ENCODE peak calls at places on chromosomes 11 and 22, in four cellular contexts. A is A549, O is K562, Y is HepG2. W is an unnamed sample.

GRCh38 chr11:122751298-122752070 is 86.8 kb upstream of the CRTAM start:
- DNase-seq in A (no peak), O (no peak), Y (no peak), W (no peak)

GRCh38 chr11:99327527-99327926 is 306.8 kb downstream of the CNTN5 start:
- DNase-seq in A (no peak), O (no peak), Y (no peak), W (no peak)

GRCh38 chr22:27424319-27424718 is 377.2 kb downstream of the MN1 start:
- DNase-seq in A (no peak), O (no peak), Y (no peak), W (no peak)

GRCh38 chr11:128893578-128894295 is 2.6 kb downstream of the KCNJ5 start:
- DNase-seq in A (no peak), O (no peak), Y (no peak), W (no peak)

GRCh38 chr22:34669001-34669400 is 397.0 kb upstream of the ISX start:
- DNase-seq in A (no peak), O (no peak), Y (no peak), W (no peak)

GRCh38 chr22:45678961-45679912 is 7.6 kb downstream of the ATXN10 start:
- DNase-seq in A (no peak), O (no peak), Y (no peak), W (no peak)

GRCh38 chr22:49659281-49659923 is 168.3 kb downstream of the BRD1 start:
- DNase-seq in A (no peak), O (no peak), Y (no peak), W (no peak)

GRCh38 chr22:38431266-38432010 is 23.6 kb downstream of the KCNJ4 start:
- DNase-seq in A (no peak), O (no peak), Y (peak; percentile 16), W (no peak)

GRCh38 chr11:62124186-62125113 is 639 bp downstream of the INCENP start:
- DNase-seq in A (peak; percentile 25), O (peak; percentile 34), Y (peak; percentile 37), W (no peak)

GRCh38 chr11:110473666-110474065 is 43.9 kb downstream of the FDX1 start:
- DNase-seq in A (no peak), O (no peak), Y (peak; percentile 14), W (no peak)

GRCh38 chr11:133917921-133918605 is 38.7 kb downstream of the IGSF9B start:
- DNase-seq in A (no peak), O (peak; percentile 33), Y (no peak), W (peak; percentile 42)

GRCh38 chr22:26903030-26903856 is 245.9 kb downstream of the MIAT start:
- DNase-seq in A (no peak), O (no peak), Y (no peak), W (peak; percentile 57)

GRCh38 chr11:18736590-18737148 is 10.7 kb upstream of the IGSF22 start:
- DNase-seq in A (no peak), O (no peak), Y (no peak), W (peak; percentile 41)

GRCh38 chr11:15972838-15973237 is 383.5 kb downstream of the SOX6 start:
- DNase-seq in A (no peak), O (no peak), Y (no peak), W (peak; percentile 33)

GRCh38 chr11:113864410-113864809 is 11.0 kb downstream of the USP28 start:
- DNase-seq in A (no peak), O (no peak), Y (no peak), W (no peak)

GRCh38 chr11:122453586-122453985 is 201.9 kb upstream of the UBASH3B start:
- DNase-seq in A (no peak), O (no peak), Y (no peak), W (no peak)

GRCh38 chr22:49203863-49204598 is 623.6 kb downstream of the BRD1 start:
- DNase-seq in A (no peak), O (no peak), Y (no peak), W (peak; percentile 6)

GRCh38 chr11:11463397-11463796 is 110.3 kb upstream of the CSNK2A3 start:
- DNase-seq in A (no peak), O (no peak), Y (no peak), W (no peak)

GRCh38 chr11:62004473-62004872 is 37.0 kb upstream of the FTH1 start:
- DNase-seq in A (no peak), O (no peak), Y (no peak), W (no peak)

GRCh38 chr22:39368402-39368801 is 18.6 kb downstream of the SYNGR1 start:
- DNase-seq in A (no peak), O (no peak), Y (no peak), W (no peak)

GRCh38 chr11:60165946-60166345 is 16.9 kb downstream of the MS4A6A start:
- DNase-seq in A (no peak), O (no peak), Y (no peak), W (no peak)

GRCh38 chr11:122676638-122677037 is 21.1 kb downstream of the UBASH3B start:
- DNase-seq in A (peak; percentile 25), O (no peak), Y (peak; percentile 80), W (no peak)

GRCh38 chr11:2992234-2992999 is at the start of gene NAP1L4:
- DNase-seq in A (peak; percentile 100), O (peak; percentile 99), Y (peak; percentile 93), W (peak; percentile 97)

GRCh38 chr11:5476184-5476819 is 12.2 kb upstream of the OR52D1 start:
- DNase-seq in A (peak; percentile 52), O (peak; percentile 69), Y (peak; percentile 36), W (peak; percentile 43)

GRCh38 chr11:26137651-26138050 is 194.3 kb upstream of the ANO3 start:
- DNase-seq in A (no peak), O (no peak), Y (no peak), W (no peak)

GRCh38 chr11:26134053-26134452 is 197.9 kb upstream of the ANO3 start:
- DNase-seq in A (no peak), O (no peak), Y (no peak), W (no peak)

DNA sequence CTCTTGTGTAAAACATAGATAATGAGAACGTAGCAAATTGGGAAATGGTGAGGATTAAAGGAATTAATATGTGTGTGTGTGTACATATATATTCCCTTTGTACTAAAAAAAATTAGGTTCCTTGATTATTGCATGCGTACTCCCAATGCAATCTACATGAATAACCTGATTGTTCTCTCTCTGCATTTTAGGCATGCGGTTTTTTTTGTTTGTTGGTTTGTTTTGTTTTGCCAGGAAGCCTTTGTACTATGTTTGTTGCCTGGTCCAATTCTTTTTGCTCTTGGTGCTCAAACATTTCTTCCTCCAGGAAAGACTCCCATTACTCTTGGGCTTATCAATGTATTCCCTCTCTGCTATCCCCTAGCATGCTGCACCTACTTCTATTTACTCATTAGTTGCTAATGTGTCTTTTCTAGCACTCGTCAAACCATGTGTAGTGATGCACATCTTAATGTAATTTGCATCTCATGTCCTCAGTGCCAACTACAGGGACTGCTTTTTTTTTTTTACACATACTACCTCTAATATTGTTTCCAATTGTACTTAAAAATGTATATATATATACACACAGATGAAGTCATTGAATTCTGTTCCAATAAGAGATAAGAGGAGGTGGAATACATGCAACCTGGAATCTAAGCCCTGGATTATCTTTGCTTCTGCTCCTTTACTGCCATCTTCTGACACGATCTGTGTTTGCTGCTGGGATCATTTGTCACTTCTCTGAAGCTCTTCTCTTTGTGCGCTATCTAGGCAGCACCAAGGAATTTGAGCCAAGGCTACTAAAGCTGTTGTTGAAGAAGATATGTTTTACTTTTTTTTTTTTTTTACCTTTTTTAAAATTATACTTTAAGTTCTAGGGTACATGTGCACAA is 197.2 kb upstream of the ANO3 start:
- DNase-seq in A (no peak), O (no peak), Y (peak; percentile 3), W (no peak)
- TF ChIP-seq NR3C1 in A (no peak), O (no peak), Y (no peak), W (no peak)

GRCh38 chr11:46277313-46277622 is 194 bp upstream of the CREB3L1 start:
- DNase-seq in A (no peak), O (no peak), Y (no peak), W (no peak)
- TF ChIP-seq NR3C1 in A (no peak), O (no peak), Y (no peak), W (no peak)

DNA sequence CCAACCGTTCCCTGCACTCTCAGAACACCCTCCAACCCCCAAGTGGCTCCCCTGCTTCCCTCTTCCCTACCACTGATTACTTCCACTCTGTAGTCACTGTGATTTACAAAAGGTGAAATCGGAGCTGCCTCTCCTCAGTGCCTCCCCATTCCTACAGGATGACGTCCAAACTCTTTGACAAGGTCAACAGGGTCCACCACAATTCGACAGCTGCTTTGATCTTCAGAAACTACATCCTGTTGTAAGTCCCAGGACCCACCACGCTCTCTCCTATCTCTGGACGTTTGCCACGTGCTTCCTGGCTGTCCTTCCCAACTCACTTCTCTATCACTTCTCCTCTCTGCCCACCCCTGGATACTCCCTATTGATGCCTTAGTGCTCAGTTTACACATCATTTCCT is 85.0 kb upstream of the EIF3D start:
- DNase-seq in A (no peak), O (no peak), Y (peak; percentile 80), W (no peak)
- TF ChIP-seq NR3C1 in A (no peak), O (no peak), Y (no peak), W (no peak)

GRCh38 chr22:25626146-25626992 is 61.9 kb downstream of the GRK3 start:
- DNase-seq in A (no peak), O (no peak), Y (no peak), W (no peak)
- TF ChIP-seq NR3C1 in A (no peak), O (no peak), Y (no peak), W (no peak)

DNA sequence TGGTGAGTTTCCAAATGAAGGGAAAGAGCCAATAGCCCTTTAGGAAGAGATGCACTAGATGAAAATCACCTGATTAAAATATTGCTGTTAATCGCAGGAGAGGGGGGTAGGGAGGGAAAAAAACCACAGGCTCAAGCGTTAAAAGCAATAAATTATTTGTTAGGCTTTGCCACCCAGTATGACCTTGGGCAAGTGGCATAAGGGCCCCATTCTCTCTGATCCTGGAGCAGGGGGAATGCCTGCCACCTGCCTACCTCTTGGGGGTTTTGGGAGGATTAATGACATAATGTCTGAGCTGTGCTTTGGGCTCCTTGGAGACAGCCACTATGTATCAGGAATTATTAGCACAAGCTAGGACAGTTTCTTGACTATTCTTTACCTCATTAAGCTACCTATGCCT is 80.0 kb downstream of the ZNRF3 start:
- DNase-seq in A (no peak), O (no peak), Y (no peak), W (no peak)
- TF ChIP-seq NR3C1 in A (no peak), O (no peak), Y (no peak), W (no peak)